ENCODE peak calls at places on chromosomes 5 and 9, in six cellular contexts. One of them, this sample, is unnamed.

GRCh38 chr5:179901462-179901861 is 6.2 kb downstream of the TBC1D9B start:
- DNase-seq in activated T-cell treated with anti-CD3 and anti-CD28 coated beads, Interleukin-2, amount 50 U/mL, for 72 hours: no peak
- DNase-seq in iPS DF 6.9: no peak
- DNase-seq in hypothalamus: no peak
- DNase-seq in HTR-8/SVneo: no peak
- DNase-seq in kidney tubule cell: no peak
- DNase-seq in this sample: no peak

GRCh38 chr5:149371296-149371962 is 7.7 kb downstream of the IL17B start:
- DNase-seq in hypothalamus: peak; percentile 43
- DNase-seq in iPS DF 6.9: peak; percentile 73
- DNase-seq in activated T-cell treated with anti-CD3 and anti-CD28 coated beads, Interleukin-2, amount 50 U/mL, for 72 hours: peak; percentile 72
- DNase-seq in HTR-8/SVneo: peak; percentile 64
- DNase-seq in kidney tubule cell: peak; percentile 64
- DNase-seq in this sample: peak; percentile 39

GRCh38 chr5:35860686-35861085 is 4.0 kb downstream of the IL7R start:
- DNase-seq in kidney tubule cell: no peak
- DNase-seq in HTR-8/SVneo: no peak
- DNase-seq in iPS DF 6.9: no peak
- DNase-seq in activated T-cell treated with anti-CD3 and anti-CD28 coated beads, Interleukin-2, amount 50 U/mL, for 72 hours: no peak
- DNase-seq in hypothalamus: no peak
- DNase-seq in this sample: no peak

GRCh38 chr5:31901807-31902530 is 263.0 kb downstream of the PDZD2 start:
- DNase-seq in kidney tubule cell: no peak
- DNase-seq in activated T-cell treated with anti-CD3 and anti-CD28 coated beads, Interleukin-2, amount 50 U/mL, for 72 hours: no peak
- DNase-seq in iPS DF 6.9: no peak
- DNase-seq in hypothalamus: no peak
- DNase-seq in HTR-8/SVneo: no peak
- DNase-seq in this sample: no peak

GRCh38 chr5:102583663-102584062 is 84.9 kb upstream of the SLCO6A1 start:
- DNase-seq in HTR-8/SVneo: peak; percentile 2
- DNase-seq in activated T-cell treated with anti-CD3 and anti-CD28 coated beads, Interleukin-2, amount 50 U/mL, for 72 hours: no peak
- DNase-seq in iPS DF 6.9: no peak
- DNase-seq in hypothalamus: no peak
- DNase-seq in kidney tubule cell: peak; percentile 33
- DNase-seq in this sample: peak; percentile 15

GRCh38 chr5:52863715-52864114 is 76.0 kb downstream of the ITGA1 start:
- DNase-seq in iPS DF 6.9: no peak
- DNase-seq in activated T-cell treated with anti-CD3 and anti-CD28 coated beads, Interleukin-2, amount 50 U/mL, for 72 hours: no peak
- DNase-seq in kidney tubule cell: no peak
- DNase-seq in HTR-8/SVneo: no peak
- DNase-seq in hypothalamus: no peak
- DNase-seq in this sample: no peak

GRCh38 chr9:130138791-130139190 is 33.4 kb upstream of the NCS1 start:
- DNase-seq in activated T-cell treated with anti-CD3 and anti-CD28 coated beads, Interleukin-2, amount 50 U/mL, for 72 hours: peak; percentile 16
- DNase-seq in HTR-8/SVneo: no peak
- DNase-seq in kidney tubule cell: peak; percentile 46
- DNase-seq in hypothalamus: peak; percentile 54
- DNase-seq in iPS DF 6.9: no peak
- DNase-seq in this sample: peak; percentile 54

GRCh38 chr5:150317048-150318003 is 14.6 kb upstream of the ARSI start:
- DNase-seq in iPS DF 6.9: no peak
- DNase-seq in activated T-cell treated with anti-CD3 and anti-CD28 coated beads, Interleukin-2, amount 50 U/mL, for 72 hours: peak; percentile 19
- DNase-seq in hypothalamus: no peak
- DNase-seq in HTR-8/SVneo: peak; percentile 95
- DNase-seq in kidney tubule cell: peak; percentile 99
- DNase-seq in this sample: peak; percentile 81

GRCh38 chr5:179342577-179342976 is 2.7 kb downstream of the ADAMTS2 start:
- DNase-seq in hypothalamus: no peak
- DNase-seq in activated T-cell treated with anti-CD3 and anti-CD28 coated beads, Interleukin-2, amount 50 U/mL, for 72 hours: no peak
- DNase-seq in iPS DF 6.9: no peak
- DNase-seq in HTR-8/SVneo: peak; percentile 21
- DNase-seq in kidney tubule cell: no peak
- DNase-seq in this sample: no peak

GRCh38 chr5:176610430-176610763 is 441 bp upstream of the GPRIN1 start:
- DNase-seq in kidney tubule cell: no peak
- DNase-seq in activated T-cell treated with anti-CD3 and anti-CD28 coated beads, Interleukin-2, amount 50 U/mL, for 72 hours: peak; percentile 26
- DNase-seq in iPS DF 6.9: no peak
- DNase-seq in HTR-8/SVneo: no peak
- DNase-seq in hypothalamus: no peak
- DNase-seq in this sample: no peak

GRCh38 chr9:124420991-124421543 is 5.8 kb upstream of the PSMB7 start:
- DNase-seq in hypothalamus: peak; percentile 26
- DNase-seq in kidney tubule cell: peak; percentile 42
- DNase-seq in activated T-cell treated with anti-CD3 and anti-CD28 coated beads, Interleukin-2, amount 50 U/mL, for 72 hours: no peak
- DNase-seq in HTR-8/SVneo: no peak
- DNase-seq in iPS DF 6.9: no peak
- DNase-seq in this sample: no peak

GRCh38 chr5:43619911-43620310 is 16.9 kb downstream of the NNT start:
- DNase-seq in HTR-8/SVneo: no peak
- DNase-seq in kidney tubule cell: peak; percentile 68
- DNase-seq in activated T-cell treated with anti-CD3 and anti-CD28 coated beads, Interleukin-2, amount 50 U/mL, for 72 hours: no peak
- DNase-seq in iPS DF 6.9: no peak
- DNase-seq in hypothalamus: no peak
- DNase-seq in this sample: no peak

GRCh38 chr9:138053321-138053868 is 175.8 kb downstream of the CACNA1B start:
- DNase-seq in hypothalamus: no peak
- DNase-seq in HTR-8/SVneo: no peak
- DNase-seq in kidney tubule cell: no peak
- DNase-seq in activated T-cell treated with anti-CD3 and anti-CD28 coated beads, Interleukin-2, amount 50 U/mL, for 72 hours: no peak
- DNase-seq in iPS DF 6.9: no peak
- DNase-seq in this sample: no peak

GRCh38 chr9:112572416-112572815 is 85.8 kb downstream of the KIAA1958 start:
- DNase-seq in hypothalamus: no peak
- DNase-seq in HTR-8/SVneo: no peak
- DNase-seq in iPS DF 6.9: no peak
- DNase-seq in activated T-cell treated with anti-CD3 and anti-CD28 coated beads, Interleukin-2, amount 50 U/mL, for 72 hours: no peak
- DNase-seq in kidney tubule cell: no peak
- DNase-seq in this sample: no peak

GRCh38 chr9:97564291-97565175 is 63.1 kb downstream of the TMOD1 start:
- DNase-seq in HTR-8/SVneo: peak; percentile 29
- DNase-seq in kidney tubule cell: no peak
- DNase-seq in iPS DF 6.9: no peak
- DNase-seq in hypothalamus: peak; percentile 35
- DNase-seq in activated T-cell treated with anti-CD3 and anti-CD28 coated beads, Interleukin-2, amount 50 U/mL, for 72 hours: no peak
- DNase-seq in this sample: peak; percentile 35

GRCh38 chr5:39648539-39649200 is 223.9 kb upstream of the DAB2 start:
- DNase-seq in kidney tubule cell: peak; percentile 90
- DNase-seq in activated T-cell treated with anti-CD3 and anti-CD28 coated beads, Interleukin-2, amount 50 U/mL, for 72 hours: no peak
- DNase-seq in iPS DF 6.9: no peak
- DNase-seq in hypothalamus: no peak
- DNase-seq in HTR-8/SVneo: peak; percentile 38
- DNase-seq in this sample: peak; percentile 47

GRCh38 chr9:117927354-117927753 is 223.2 kb downstream of the TLR4 start:
- DNase-seq in kidney tubule cell: no peak
- DNase-seq in activated T-cell treated with anti-CD3 and anti-CD28 coated beads, Interleukin-2, amount 50 U/mL, for 72 hours: no peak
- DNase-seq in iPS DF 6.9: peak; percentile 11
- DNase-seq in HTR-8/SVneo: no peak
- DNase-seq in hypothalamus: no peak
- DNase-seq in this sample: no peak

GRCh38 chr5:34523382-34523716 is 132.8 kb upstream of the RAI14 start:
- DNase-seq in HTR-8/SVneo: no peak
- DNase-seq in hypothalamus: no peak
- DNase-seq in kidney tubule cell: no peak
- DNase-seq in iPS DF 6.9: no peak
- DNase-seq in activated T-cell treated with anti-CD3 and anti-CD28 coated beads, Interleukin-2, amount 50 U/mL, for 72 hours: no peak
- DNase-seq in this sample: no peak

GRCh38 chr5:36298546-36298945 is 3.2 kb downstream of the RANBP3L start:
- DNase-seq in HTR-8/SVneo: no peak
- DNase-seq in iPS DF 6.9: no peak
- DNase-seq in activated T-cell treated with anti-CD3 and anti-CD28 coated beads, Interleukin-2, amount 50 U/mL, for 72 hours: no peak
- DNase-seq in hypothalamus: no peak
- DNase-seq in kidney tubule cell: no peak
- DNase-seq in this sample: no peak

GRCh38 chr5:131671994-131672655 is 37.1 kb upstream of the RAPGEF6 start:
- DNase-seq in iPS DF 6.9: no peak
- DNase-seq in hypothalamus: no peak
- DNase-seq in activated T-cell treated with anti-CD3 and anti-CD28 coated beads, Interleukin-2, amount 50 U/mL, for 72 hours: no peak
- DNase-seq in kidney tubule cell: no peak
- DNase-seq in HTR-8/SVneo: no peak
- DNase-seq in this sample: no peak

GRCh38 chr5:160507181-160507811 is 85.6 kb downstream of the PTTG1 start:
- DNase-seq in kidney tubule cell: peak; percentile 84
- DNase-seq in hypothalamus: no peak
- DNase-seq in activated T-cell treated with anti-CD3 and anti-CD28 coated beads, Interleukin-2, amount 50 U/mL, for 72 hours: peak; percentile 58
- DNase-seq in iPS DF 6.9: no peak
- DNase-seq in HTR-8/SVneo: no peak
- DNase-seq in this sample: no peak